ENCODE peak calls at places on chromosomes 3 and 15, in eight cellular contexts. P is heart right ventricle, I is breast epithelium, W is lower lobe of right lung, D is right cardiac atrium, L is mucosa of descending colon, T is cardiac muscle cell, M is OCI-LY7. G is an unnamed sample.

GRCh38 chr15:76253851-76254440 is 57.3 kb downstream of the ETFA start:
- DNase-seq in D (no peak), P (no peak), M (no peak), W (no peak), I (no peak), T (no peak), L (no peak), G (no peak)

GRCh38 chr15:90773485-90773884 is 56.3 kb downstream of the BLM start:
- DNase-seq in L (no peak), I (no peak), W (no peak), M (no peak), T (no peak), P (no peak), D (no peak), G (no peak)

GRCh38 chr15:72033285-72033684 is 84.7 kb downstream of the MYO9A start:
- DNase-seq in P (no peak), L (no peak), W (no peak), D (no peak), T (no peak), M (no peak), I (no peak), G (no peak)

GRCh38 chr3:135310317-135310716 is 515.3 kb downstream of the EPHB1 start:
- DNase-seq in L (no peak), M (no peak), D (no peak), W (no peak), T (no peak), P (no peak), I (no peak), G (no peak)

GRCh38 chr15:91385301-91385700 is 285.2 kb downstream of the SV2B start:
- DNase-seq in L (no peak), I (no peak), D (no peak), T (no peak), W (no peak), P (no peak), M (no peak), G (no peak)

GRCh38 chr15:51336011-51336410 is 2.4 kb downstream of the CYP19A1 start:
- DNase-seq in M (no peak), D (no peak), T (no peak), W (no peak), I (no peak), L (no peak), P (no peak), G (no peak)

GRCh38 chr15:72532991-72533601 is 59.0 kb downstream of the ARIH1 start:
- DNase-seq in M (peak; percentile 14), W (no peak), I (no peak), T (no peak), L (no peak), P (no peak), D (no peak), G (no peak)

GRCh38 chr3:116770815-116771450 is 61.4 kb downstream of the TUSC7 start:
- DNase-seq in M (peak; percentile 58), D (peak; percentile 37), I (peak; percentile 53), T (peak; percentile 86), P (peak; percentile 13), L (peak; percentile 54), W (no peak), G (peak; percentile 78)

GRCh38 chr3:108153451-108153981 is 62.7 kb upstream of the CD47 start:
- DNase-seq in W (peak; percentile 45), M (peak; percentile 50), D (no peak), L (peak; percentile 51), T (peak; percentile 46), P (no peak), I (no peak), G (no peak)

GRCh38 chr3:141114816-141115458 is 63.8 kb downstream of the SPSB4 start:
- DNase-seq in P (no peak), I (no peak), W (no peak), D (no peak), L (no peak), M (peak; percentile 3), T (peak; percentile 31), G (no peak)

DNA sequence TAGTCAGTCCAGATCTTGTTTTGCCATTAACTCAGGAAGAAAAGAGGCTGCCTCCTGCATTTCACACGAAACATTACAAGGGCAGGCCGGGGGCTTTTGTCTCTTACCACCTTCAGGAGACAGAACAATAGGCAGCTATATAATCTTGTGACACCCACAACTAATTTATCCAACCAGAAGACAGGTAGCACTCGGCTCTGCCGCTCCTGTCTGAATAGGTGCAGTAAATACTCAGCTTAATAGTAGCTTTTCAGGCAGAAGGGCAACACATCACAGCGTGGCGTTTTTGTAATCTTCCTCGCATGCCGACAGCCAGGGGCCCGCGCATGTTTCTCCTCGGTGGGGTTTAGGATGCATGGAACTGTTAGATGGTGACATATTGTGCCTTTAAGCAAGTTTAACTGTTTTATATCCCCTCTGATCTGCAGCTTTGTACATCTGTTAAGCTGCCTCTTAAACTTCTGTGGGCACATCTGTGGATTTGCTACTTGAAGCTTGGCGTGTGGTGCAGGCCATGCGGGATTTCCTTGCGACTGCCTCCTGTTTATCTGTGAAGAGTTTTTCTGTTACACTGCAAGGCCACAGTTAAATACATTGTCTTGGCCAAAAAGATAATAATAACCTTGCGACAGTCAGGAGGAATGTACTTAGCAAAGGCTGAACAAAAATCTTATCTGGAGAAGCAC is 123.2 kb upstream of the BNIP2 start:
- DNase-seq in L (no peak), D (no peak), M (no peak), W (no peak), P (no peak), I (no peak), T (no peak), G (no peak)
- H3K4me1 ChIP-seq in L (no peaks in the 10 kb centered on the region), D (no peaks in the 10 kb centered on the region), M (no peaks in the 10 kb centered on the region), W (no peaks in the 10 kb centered on the region), P (no peaks in the 10 kb centered on the region), I (no peaks in the 10 kb centered on the region), T (no peaks in the 10 kb centered on the region), G (no peaks in the 10 kb centered on the region)

GRCh38 chr3:42068303-42069088 is 22.7 kb upstream of the TRAK1 start:
- DNase-seq in I (no peak), D (no peak), P (no peak), W (no peak), T (no peak), M (no peak), L (no peak), G (no peak)

GRCh38 chr3:42063886-42064285 is 27.3 kb upstream of the TRAK1 start:
- DNase-seq in T (no peak), D (no peak), I (no peak), L (no peak), P (no peak), M (no peak), W (no peak), G (no peak)

GRCh38 chr3:42067324-42067723 is 23.8 kb upstream of the TRAK1 start:
- DNase-seq in T (no peak), W (no peak), L (no peak), D (no peak), I (no peak), P (no peak), M (peak; percentile 73), G (no peak)

GRCh38 chr3:42070089-42070885 is 20.9 kb upstream of the TRAK1 start:
- DNase-seq in L (no peak), I (no peak), M (no peak), P (no peak), D (no peak), W (no peak), T (no peak), G (no peak)

DNA sequence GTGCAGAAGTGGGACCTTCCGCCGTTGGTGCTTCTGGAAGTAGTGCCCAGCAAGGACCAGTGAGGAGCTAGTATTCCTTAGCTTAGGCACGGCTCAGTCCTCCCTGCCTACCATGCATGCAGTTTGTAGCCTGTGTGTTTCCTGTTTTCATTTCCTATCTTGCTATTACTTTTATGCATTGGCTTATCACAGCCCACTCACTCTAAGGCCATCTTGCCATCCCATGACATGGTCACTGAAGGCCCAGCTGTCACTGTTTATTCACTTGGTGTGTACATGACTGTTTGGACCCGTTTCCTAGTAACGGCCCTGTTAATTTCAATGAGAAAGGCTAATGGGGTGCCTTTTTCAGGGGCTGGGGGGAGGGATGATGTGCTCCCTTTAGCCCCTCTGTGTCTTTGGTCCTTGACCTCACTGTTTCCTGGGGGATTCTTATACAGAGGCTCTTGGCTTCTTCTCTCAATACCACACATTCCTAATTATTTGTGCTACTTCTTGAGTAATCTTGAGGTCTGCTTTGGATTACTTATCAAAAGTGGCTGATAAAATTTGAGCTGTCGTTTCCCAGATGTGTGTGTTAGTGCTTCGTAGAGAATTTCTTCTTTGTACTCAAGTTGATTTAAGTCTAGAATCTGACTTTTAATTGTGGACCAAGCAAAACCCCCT is 24.5 kb upstream of the TRAK1 start:
- DNase-seq in I (no peak), T (no peak), W (no peak), D (no peak), P (no peak), M (peak; percentile 41), L (no peak), G (no peak)
- H3K4me1 ChIP-seq in I (peaks cover 2% of the 10 kb centered on the region), T (peaks cover 34% of the 10 kb centered on the region), W (peaks cover 71% of the 10 kb centered on the region), D (peaks cover 25% of the 10 kb centered on the region), P (peaks cover 98% of the 10 kb centered on the region), M (peaks cover 68% of the 10 kb centered on the region), L (peaks cover 36% of the 10 kb centered on the region), G (peaks cover 62% of the 10 kb centered on the region)

DNA sequence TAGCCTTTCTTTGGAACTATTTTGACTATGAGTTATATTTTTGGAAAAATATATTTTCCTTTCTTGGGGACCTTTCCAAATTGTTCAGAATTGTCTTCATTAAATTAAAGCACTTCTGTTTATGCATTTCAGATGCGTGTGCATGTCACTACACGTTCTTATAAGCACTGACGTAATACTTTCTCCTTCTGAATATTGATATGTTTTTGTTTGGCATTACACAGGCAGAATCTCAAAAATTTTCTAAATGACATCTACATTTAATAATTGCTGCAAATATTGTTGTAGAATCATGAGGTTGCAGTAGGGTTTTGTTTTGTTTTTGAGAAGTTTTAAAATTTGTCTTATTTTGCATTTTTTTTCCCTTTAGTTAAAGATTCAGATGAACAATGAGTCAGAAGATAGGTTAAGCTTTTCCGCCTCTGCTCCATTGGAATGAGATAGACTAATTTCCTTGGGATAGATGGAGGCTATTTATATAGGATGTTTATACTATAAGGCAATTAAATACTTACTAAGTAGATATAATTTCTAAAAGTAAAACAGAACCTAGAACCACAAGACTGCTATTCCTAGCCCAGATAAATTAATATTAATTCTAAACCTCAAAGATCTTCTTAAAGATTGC is 110.8 kb downstream of the MBNL1 start:
- DNase-seq in L (no peak), T (no peak), M (no peak), D (no peak), W (no peak), P (no peak), I (no peak), G (no peak)
- H3K4me1 ChIP-seq in L (peaks cover 12% of the 10 kb centered on the region), T (peaks cover 8% of the 10 kb centered on the region), M (peaks cover 70% of the 10 kb centered on the region), D (peaks cover 6% of the 10 kb centered on the region), W (peaks cover 79% of the 10 kb centered on the region), P (peaks cover 85% of the 10 kb centered on the region), I (peaks cover 2% of the 10 kb centered on the region), G (peaks cover 4% of the 10 kb centered on the region)

GRCh38 chr3:31943041-31943440 is 38.0 kb downstream of the OSBPL10 start:
- DNase-seq in T (no peak), L (no peak), D (no peak), W (no peak), P (no peak), M (no peak), I (no peak), G (no peak)
- H3K4me1 ChIP-seq in T (peaks cover 5% of the 10 kb centered on the region), L (no peaks in the 10 kb centered on the region), D (peaks cover 10% of the 10 kb centered on the region), W (peaks cover 14% of the 10 kb centered on the region), P (peaks cover 20% of the 10 kb centered on the region), M (peaks cover 99% of the 10 kb centered on the region), I (no peaks in the 10 kb centered on the region), G (no peaks in the 10 kb centered on the region)

GRCh38 chr3:9396301-9396631 is 1.1 kb upstream of the SETD5 start:
- DNase-seq in I (peak; percentile 83), P (no peak), T (peak; percentile 93), D (peak; percentile 91), M (peak; percentile 89), L (peak; percentile 90), W (peak; percentile 94), G (peak; percentile 69)
- H3K4me1 ChIP-seq in I (peaks cover 3% of the 10 kb centered on the region), P (peaks cover 67% of the 10 kb centered on the region), T (peaks cover 30% of the 10 kb centered on the region), D (no peaks in the 10 kb centered on the region), M (peaks cover 55% of the 10 kb centered on the region), L (peaks cover 38% of the 10 kb centered on the region), W (peaks cover 70% of the 10 kb centered on the region), G (peaks cover 34% of the 10 kb centered on the region)

G was measured in tibial nerve.